ENCODE peak calls at places on chromosomes 2 and 18, in eight cellular contexts. One of them, this sample, is unnamed.

GRCh38 chr2:8999047-8999446 is 4.4 kb downstream of the MBOAT2 start:
- DNase-seq in germinal center: no peak
- DNase-seq in left ventricle myocardium superior: no peak
- DNase-seq in A549: no peak
- DNase-seq in WTC11: no peak
- DNase-seq in HT1080: no peak
- DNase-seq in hepatocyte: no peak
- DNase-seq in gastrocnemius medialis: no peak
- DNase-seq in this sample: no peak

GRCh38 chr18:10094154-10094553 is 180.3 kb downstream of the VAPA start:
- DNase-seq in A549: no peak
- DNase-seq in WTC11: no peak
- DNase-seq in HT1080: peak; percentile 52
- DNase-seq in left ventricle myocardium superior: no peak
- DNase-seq in hepatocyte: no peak
- DNase-seq in germinal center: no peak
- DNase-seq in gastrocnemius medialis: no peak
- DNase-seq in this sample: no peak

GRCh38 chr2:3098231-3098630 is 279.4 kb downstream of the EIPR1 start:
- DNase-seq in gastrocnemius medialis: no peak
- DNase-seq in A549: no peak
- DNase-seq in germinal center: no peak
- DNase-seq in HT1080: no peak
- DNase-seq in WTC11: no peak
- DNase-seq in left ventricle myocardium superior: no peak
- DNase-seq in hepatocyte: no peak
- DNase-seq in this sample: no peak

GRCh38 chr2:223247136-223247535 is 195.1 kb downstream of the KCNE4 start:
- DNase-seq in HT1080: peak; percentile 45
- DNase-seq in gastrocnemius medialis: no peak
- DNase-seq in WTC11: no peak
- DNase-seq in A549: no peak
- DNase-seq in hepatocyte: no peak
- DNase-seq in left ventricle myocardium superior: no peak
- DNase-seq in germinal center: no peak
- DNase-seq in this sample: peak; percentile 35

GRCh38 chr18:12391487-12392136 is 14.6 kb upstream of the AFG3L2 start:
- DNase-seq in germinal center: peak; percentile 49
- DNase-seq in gastrocnemius medialis: peak; percentile 34
- DNase-seq in hepatocyte: peak; percentile 86
- DNase-seq in WTC11: peak; percentile 50
- DNase-seq in HT1080: peak; percentile 58
- DNase-seq in A549: peak; percentile 46
- DNase-seq in left ventricle myocardium superior: peak; percentile 55
- DNase-seq in this sample: peak; percentile 71

GRCh38 chr2:28359222-28360065 is 33.2 kb upstream of the FOSL2 start:
- DNase-seq in HT1080: peak; percentile 93
- DNase-seq in hepatocyte: peak; percentile 73
- DNase-seq in left ventricle myocardium superior: no peak
- DNase-seq in germinal center: peak; percentile 33
- DNase-seq in gastrocnemius medialis: no peak
- DNase-seq in A549: no peak
- DNase-seq in WTC11: no peak
- DNase-seq in this sample: peak; percentile 81

GRCh38 chr2:239820836-239821693 is 204.1 kb downstream of the NDUFA10 start:
- DNase-seq in germinal center: no peak
- DNase-seq in A549: no peak
- DNase-seq in hepatocyte: no peak
- DNase-seq in left ventricle myocardium superior: peak; percentile 61
- DNase-seq in gastrocnemius medialis: no peak
- DNase-seq in WTC11: no peak
- DNase-seq in HT1080: no peak
- DNase-seq in this sample: no peak

GRCh38 chr2:191245046-191245868 is at the start of gene MYO1B:
- DNase-seq in HT1080: peak; percentile 87
- DNase-seq in hepatocyte: peak; percentile 93
- DNase-seq in A549: peak; percentile 58
- DNase-seq in gastrocnemius medialis: peak; percentile 6
- DNase-seq in WTC11: peak; percentile 86
- DNase-seq in germinal center: peak; percentile 54
- DNase-seq in left ventricle myocardium superior: peak; percentile 86
- DNase-seq in this sample: peak; percentile 92

GRCh38 chr2:200901459-200902072 is 12.4 kb downstream of the NIF3L1 start:
- DNase-seq in WTC11: peak; percentile 61
- DNase-seq in A549: peak; percentile 90
- DNase-seq in germinal center: peak; percentile 89
- DNase-seq in HT1080: peak; percentile 91
- DNase-seq in hepatocyte: peak; percentile 92
- DNase-seq in left ventricle myocardium superior: no peak
- DNase-seq in gastrocnemius medialis: peak; percentile 5
- DNase-seq in this sample: peak; percentile 75

GRCh38 chr18:26133652-26134051 is at the start of gene PSMA8:
- DNase-seq in gastrocnemius medialis: no peak
- DNase-seq in HT1080: no peak
- DNase-seq in germinal center: peak; percentile 23
- DNase-seq in left ventricle myocardium superior: peak; percentile 54
- DNase-seq in WTC11: peak; percentile 45
- DNase-seq in A549: no peak
- DNase-seq in hepatocyte: peak; percentile 14
- DNase-seq in this sample: no peak

GRCh38 chr2:169478745-169479256 is 493 bp upstream of the BBS5 start:
- DNase-seq in WTC11: no peak
- DNase-seq in HT1080: no peak
- DNase-seq in gastrocnemius medialis: no peak
- DNase-seq in hepatocyte: no peak
- DNase-seq in A549: no peak
- DNase-seq in germinal center: no peak
- DNase-seq in left ventricle myocardium superior: no peak
- DNase-seq in this sample: no peak

GRCh38 chr2:42929985-42930581 is 137.7 kb upstream of the HAAO start:
- DNase-seq in gastrocnemius medialis: no peak
- DNase-seq in A549: no peak
- DNase-seq in hepatocyte: no peak
- DNase-seq in left ventricle myocardium superior: peak; percentile 56
- DNase-seq in germinal center: no peak
- DNase-seq in HT1080: no peak
- DNase-seq in WTC11: no peak
- DNase-seq in this sample: no peak

GRCh38 chr2:40760071-40760666 is 308.3 kb upstream of the SLC8A1 start:
- DNase-seq in A549: peak; percentile 19
- DNase-seq in gastrocnemius medialis: no peak
- DNase-seq in left ventricle myocardium superior: peak; percentile 26
- DNase-seq in HT1080: peak; percentile 63
- DNase-seq in WTC11: peak; percentile 43
- DNase-seq in hepatocyte: peak; percentile 31
- DNase-seq in germinal center: no peak
- DNase-seq in this sample: peak; percentile 51

GRCh38 chr2:235689427-235689853 is 195.6 kb downstream of the AGAP1 start:
- DNase-seq in A549: no peak
- DNase-seq in gastrocnemius medialis: no peak
- DNase-seq in WTC11: no peak
- DNase-seq in left ventricle myocardium superior: no peak
- DNase-seq in germinal center: no peak
- DNase-seq in hepatocyte: no peak
- DNase-seq in HT1080: no peak
- DNase-seq in this sample: no peak

GRCh38 chr2:2234398-2234797 is 96.7 kb downstream of the MYT1L start:
- DNase-seq in germinal center: no peak
- DNase-seq in hepatocyte: no peak
- DNase-seq in WTC11: no peak
- DNase-seq in left ventricle myocardium superior: no peak
- DNase-seq in A549: no peak
- DNase-seq in HT1080: no peak
- DNase-seq in gastrocnemius medialis: no peak
- DNase-seq in this sample: no peak